ENCODE peak calls at places on chromosomes 1 and 21, in six cellular contexts. Y, W, V, F, I and D are unnamed samples.

GRCh38 chr1:161727343-161727924 is 6.1 kb downstream of the FCRLB start:
- DNase-seq in Y (no peak), I (peak), W (no peak), F (no peak), V (no peak), D (no peak)

GRCh38 chr1:16888806-16889178 is 7.0 kb upstream of the RNU1-2 start:
- DNase-seq in I (no peak), W (no peak), Y (no peak), F (peak), V (peak), D (no peak)

GRCh38 chr1:225662155-225662554 is 9.2 kb upstream of the ENAH start:
- DNase-seq in F (no peak), V (no peak), Y (no peak), W (no peak), I (no peak), D (no peak)

GRCh38 chr1:213714645-213715044 is 273.1 kb upstream of the PROX1 start:
- DNase-seq in V (no peak), Y (no peak), F (no peak), W (no peak), I (no peak), D (no peak)

GRCh38 chr1:211625040-211625439 is 46.1 kb upstream of the SLC30A1 start:
- DNase-seq in F (peak), I (peak), Y (no peak), W (peak), V (no peak), D (no peak)

GRCh38 chr21:46154155-46154954 is 1.0 kb downstream of the FTCD start:
- DNase-seq in Y (peak), F (peak), I (peak), W (no peak), V (no peak), D (no peak)

GRCh38 chr1:176540428-176540827 is 77.5 kb downstream of the PAPPA2 start:
- DNase-seq in F (no peak), V (no peak), Y (no peak), I (no peak), W (no peak), D (no peak)

GRCh38 chr1:226680653-226681052 is 58.4 kb downstream of the ITPKB start:
- DNase-seq in W (no peak), I (no peak), F (no peak), Y (no peak), V (no peak), D (peak)

GRCh38 chr1:15605398-15606080 is 11.7 kb upstream of the DDI2 start:
- DNase-seq in W (no peak), Y (no peak), I (no peak), V (no peak), F (no peak), D (no peak)

GRCh38 chr1:16446116-16446515 is 5.6 kb downstream of the NECAP2 start:
- DNase-seq in F (no peak), Y (no peak), V (no peak), I (no peak), W (no peak), D (no peak)

GRCh38 chr1:246681822-246682221 is 42.4 kb upstream of the SCCPDH start:
- DNase-seq in W (no peak), I (no peak), F (no peak), V (no peak), Y (no peak), D (no peak)

GRCh38 chr1:6094801-6095505 is 49.3 kb downstream of the KCNAB2 start:
- DNase-seq in W (no peak), V (no peak), I (no peak), Y (no peak), F (no peak), D (no peak)

GRCh38 chr1:211478376-211478775 is 13.6 kb downstream of the RD3 start:
- DNase-seq in I (no peak), F (no peak), V (no peak), W (no peak), Y (no peak), D (no peak)

GRCh38 chr1:68197891-68198290 is 34.4 kb downstream of the WLS start:
- DNase-seq in F (no peak), Y (no peak), V (peak), I (no peak), W (no peak), D (no peak)

GRCh38 chr1:227369102-227369760 is 50.9 kb upstream of the CDC42BPA start:
- DNase-seq in V (no peak), I (no peak), W (peak), F (no peak), Y (no peak), D (no peak)

GRCh38 chr1:203572134-203572625 is 54.5 kb upstream of the ATP2B4 start:
- DNase-seq in I (no peak), Y (no peak), W (peak), V (no peak), F (no peak), D (no peak)

GRCh38 chr1:18091660-18092446 is 15.7 kb upstream of the IGSF21 start:
- DNase-seq in V (no peak), I (no peak), W (no peak), F (peak), Y (peak), D (no peak)

GRCh38 chr1:200302192-200302892 is 107.5 kb downstream of the ZNF281 start:
- DNase-seq in F (no peak), W (no peak), I (peak), V (peak), Y (no peak), D (no peak)

GRCh38 chr1:162091681-162092524 is 22.4 kb downstream of the NOS1AP start:
- DNase-seq in Y (no peak), I (no peak), V (no peak), W (no peak), F (no peak), D (no peak)

GRCh38 chr1:185926562-185926961 is 192.4 kb downstream of the HMCN1 start:
- DNase-seq in I (no peak), W (no peak), Y (no peak), V (no peak), F (no peak), D (no peak)

GRCh38 chr1:182215797-182216196 is 154.3 kb upstream of the ZNF648 start:
- DNase-seq in F (no peak), Y (no peak), I (no peak), V (no peak), W (no peak), D (no peak)

GRCh38 chr1:202998836-202999750 is 8.1 kb upstream of the TMEM183A start:
- DNase-seq in W (peak), Y (peak), I (peak), F (peak), V (peak), D (no peak)

GRCh38 chr1:32249831-32250525 is 1.1 kb upstream of the LCK start:
- DNase-seq in I (peak), W (peak), Y (peak), V (no peak), F (peak), D (peak)

GRCh38 chr1:17611991-17612390 is 72.5 kb downstream of the ARHGEF10L start:
- DNase-seq in F (no peak), I (no peak), Y (no peak), W (no peak), V (no peak), D (no peak)

GRCh38 chr1:12148160-12148957 is 18.4 kb upstream of the TNFRSF1B start:
- DNase-seq in W (no peak), F (peak), V (no peak), I (peak), Y (no peak), D (no peak)

GRCh38 chr1:212951058-212951923 is 950 bp downstream of the VASH2 start:
- DNase-seq in V (no peak), I (no peak), W (no peak), Y (no peak), F (no peak), D (no peak)

GRCh38 chr1:54803761-54804470 is 2.8 kb upstream of the TTC22 start:
- DNase-seq in F (peak), V (no peak), I (peak), W (no peak), Y (no peak), D (no peak)

GRCh38 chr1:223313415-223313754 is 50.6 kb downstream of the SUSD4 start:
- DNase-seq in V (no peak), Y (no peak), F (no peak), I (no peak), W (no peak), D (no peak)

GRCh38 chr1:229579101-229579651 is 20.7 kb upstream of the ABCB10 start:
- DNase-seq in Y (no peak), V (no peak), I (no peak), F (peak), W (no peak), D (no peak)

GRCh38 chr1:216937491-216937890 is 214.3 kb upstream of the ESRRG start:
- DNase-seq in V (no peak), W (no peak), I (no peak), F (no peak), Y (no peak), D (no peak)

GRCh38 chr1:227924168-227924837 is 23.4 kb downstream of the WNT9A start:
- DNase-seq in V (no peak), W (no peak), I (no peak), Y (no peak), F (no peak), D (no peak)

GRCh38 chr1:223712856-223713494 is 636 bp downstream of the CAPN2 start:
- DNase-seq in W (peak), V (no peak), F (no peak), Y (peak), I (peak), D (no peak)

GRCh38 chr21:15207231-15207630 is 142.4 kb upstream of the NRIP1 start:
- DNase-seq in I (no peak), W (no peak), Y (no peak), V (no peak), F (no peak), D (no peak)

GRCh38 chr1:26158271-26159112 is at the start of gene FAM110D:
- DNase-seq in Y (peak), F (no peak), V (no peak), I (no peak), W (peak), D (peak)

GRCh38 chr1:116677474-116678062 is 10.0 kb upstream of the IGSF3 start:
- DNase-seq in Y (no peak), I (no peak), W (no peak), F (no peak), V (no peak), D (no peak)

GRCh38 chr1:19661721-19662228 is 2.9 kb upstream of the HTR6 start:
- DNase-seq in V (no peak), I (no peak), F (no peak), W (no peak), Y (no peak), D (no peak)

GRCh38 chr1:167936930-167937708 is at the start of gene MPC2:
- DNase-seq in I (peak), V (peak), Y (peak), F (peak), W (peak), D (peak)

GRCh38 chr1:180070286-180070685 is 84.4 kb upstream of the QSOX1 start:
- DNase-seq in V (no peak), F (no peak), Y (no peak), W (no peak), I (no peak), D (no peak)

GRCh38 chr1:1360511-1361169 is 2.3 kb upstream of the MXRA8 start:
- DNase-seq in V (no peak), F (no peak), W (no peak), Y (peak), I (peak), D (peak)

GRCh38 chr1:65147424-65148177 is 402 bp upstream of the AK4 start:
- DNase-seq in V (no peak), Y (no peak), W (peak), F (no peak), I (peak), D (peak)

GRCh38 chr1:29903767-29904166 is 667.4 kb downstream of the PTPRU start:
- DNase-seq in I (no peak), F (no peak), Y (no peak), W (no peak), V (no peak), D (no peak)

GRCh38 chr1:29896791-29897725 is 660.7 kb downstream of the PTPRU start:
- DNase-seq in V (no peak), Y (no peak), I (no peak), F (no peak), W (no peak), D (no peak)

GRCh38 chr1:29901618-29902017 is 665.3 kb downstream of the PTPRU start:
- DNase-seq in Y (no peak), W (no peak), V (no peak), I (no peak), F (no peak), D (no peak)

GRCh38 chr1:29900086-29900485 is 663.8 kb downstream of the PTPRU start:
- DNase-seq in Y (no peak), W (no peak), I (no peak), F (no peak), V (no peak), D (no peak)

GRCh38 chr1:29900727-29901126 is 664.4 kb downstream of the PTPRU start:
- DNase-seq in I (no peak), F (no peak), W (no peak), V (no peak), Y (peak), D (no peak)
- TF ChIP-seq POLR2A in I (no peak), F (no peak), W (no peak), V (no peak), Y (no peak), D (no peak)

GRCh38 chr1:112618114-112618720 is 724 bp downstream of the ST7L start:
- DNase-seq in Y (no peak), W (peak), V (no peak), F (no peak), I (no peak), D (no peak)
- TF ChIP-seq POLR2A in Y (peak), W (no peak), V (no peak), F (no peak), I (peak), D (no peak)

DNA sequence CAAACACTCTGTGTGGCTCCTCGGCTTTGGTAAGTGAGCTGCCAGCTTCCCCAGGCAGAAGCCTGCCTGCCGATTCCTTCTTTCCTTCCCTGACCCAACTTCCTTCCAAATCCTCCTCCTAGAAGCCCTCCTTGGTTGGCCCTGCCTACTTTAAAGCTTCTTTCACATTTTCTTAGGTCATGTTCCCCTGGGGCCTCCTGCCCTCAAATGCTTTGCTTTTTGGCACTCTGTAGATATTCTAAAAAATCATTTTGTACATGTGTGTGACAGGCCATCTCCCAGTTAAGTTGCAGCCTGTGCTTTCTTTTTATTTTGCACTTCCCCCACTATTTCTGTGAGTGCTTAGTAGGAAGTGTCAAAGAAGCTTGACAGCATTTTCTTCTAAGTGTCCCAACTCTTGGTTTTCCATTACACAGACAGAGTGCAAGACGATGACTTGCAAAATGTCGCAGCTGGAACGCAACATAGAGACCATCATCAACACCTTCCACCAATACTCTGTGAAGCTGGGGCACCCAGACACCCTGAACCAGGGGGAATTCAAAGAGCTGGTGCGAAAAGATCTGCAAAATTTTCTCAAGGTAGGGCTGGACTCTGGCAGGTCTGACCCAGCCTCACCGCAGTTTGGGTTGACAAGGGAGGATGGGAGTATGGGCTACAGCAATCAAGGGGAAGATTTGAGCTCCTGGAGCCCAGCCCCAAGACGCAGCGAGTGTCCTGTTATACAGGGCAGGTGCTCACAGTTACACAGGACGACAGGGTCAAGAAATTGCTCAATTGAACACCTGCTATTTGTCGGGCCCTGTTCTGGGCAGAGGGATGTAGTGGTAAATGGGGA is at the start of gene S100A9:
- DNase-seq in V (no peak), F (no peak), W (no peak), Y (no peak), I (no peak), D (peak)
- TF ChIP-seq POLR2A in V (no peak), F (no peak), W (no peak), Y (peak), I (no peak), D (no peak)

GRCh38 chr1:29180497-29181412 is 945 bp downstream of the SRSF4 start:
- DNase-seq in F (no peak), V (no peak), Y (no peak), I (no peak), W (no peak), D (no peak)

GRCh38 chr1:29179641-29180184 is 2.0 kb downstream of the SRSF4 start:
- DNase-seq in V (no peak), F (no peak), Y (no peak), I (no peak), W (peak), D (no peak)

GRCh38 chr1:29177022-29177705 is 4.5 kb downstream of the SRSF4 start:
- DNase-seq in I (no peak), Y (no peak), F (no peak), W (no peak), V (no peak), D (no peak)

GRCh38 chr1:29183287-29183686 is 1.6 kb upstream of the SRSF4 start:
- DNase-seq in W (no peak), I (no peak), Y (no peak), F (no peak), V (no peak), D (no peak)

DNA sequence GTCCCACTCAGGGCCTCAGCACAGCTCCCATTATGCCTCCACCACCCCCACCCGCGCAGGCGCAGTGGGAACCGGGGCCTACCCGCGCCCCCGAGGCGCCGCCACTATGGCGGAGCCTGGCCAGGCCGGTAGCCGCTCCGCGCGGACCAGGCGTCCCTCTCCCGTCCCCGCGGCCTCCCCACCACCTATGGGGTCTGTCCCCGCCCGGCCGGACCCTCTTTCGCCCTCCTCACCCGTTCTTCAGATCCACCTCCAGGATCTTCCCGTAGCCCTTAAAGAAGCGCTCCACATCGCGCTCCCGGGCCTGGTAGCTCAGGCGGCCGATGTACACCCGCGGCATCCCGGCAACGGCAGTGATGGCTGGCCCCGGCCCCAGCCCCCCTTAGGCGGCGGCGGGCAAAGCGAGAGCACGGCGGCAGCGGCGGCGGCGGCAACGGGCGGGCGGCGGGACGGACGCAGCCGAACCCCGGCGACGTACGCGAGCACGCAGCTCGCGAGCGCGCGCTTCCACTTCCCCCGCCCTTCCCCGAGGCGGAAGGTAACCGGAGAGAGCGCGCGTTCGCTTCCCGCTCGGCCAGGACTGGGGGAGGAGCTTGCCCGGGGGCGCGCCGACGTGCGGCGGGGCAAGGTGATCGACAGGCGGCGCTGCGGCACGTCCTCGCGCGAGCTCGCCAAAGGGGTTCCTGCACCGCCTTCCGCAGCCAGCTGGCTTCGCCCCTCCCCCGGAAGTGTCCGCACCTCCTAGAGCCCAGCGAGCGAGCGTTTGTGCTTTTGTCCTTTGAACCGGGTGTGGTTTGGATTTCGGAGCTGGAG is at the start of gene SRSF4:
- DNase-seq in I (peak), F (peak), V (peak), Y (peak), W (peak), D (peak)
- TF ChIP-seq POLR2A in I (peak), F (peak), V (peak), Y (peak), W (peak), D (peak)

GRCh38 chr1:155172732-155173477 is at the start of gene KRTCAP2:
- DNase-seq in V (peak), F (peak), Y (peak), W (peak), I (peak), D (peak)
- TF ChIP-seq POLR2A in V (peak), F (no peak), Y (no peak), W (peak), I (peak), D (peak)

GRCh38 chr1:92961131-92961895 is at the start of gene DIPK1A:
- DNase-seq in F (peak), I (peak), V (peak), Y (peak), W (peak), D (peak)
- TF ChIP-seq POLR2A in F (peak), I (peak), V (peak), Y (peak), W (peak), D (peak)

DNA sequence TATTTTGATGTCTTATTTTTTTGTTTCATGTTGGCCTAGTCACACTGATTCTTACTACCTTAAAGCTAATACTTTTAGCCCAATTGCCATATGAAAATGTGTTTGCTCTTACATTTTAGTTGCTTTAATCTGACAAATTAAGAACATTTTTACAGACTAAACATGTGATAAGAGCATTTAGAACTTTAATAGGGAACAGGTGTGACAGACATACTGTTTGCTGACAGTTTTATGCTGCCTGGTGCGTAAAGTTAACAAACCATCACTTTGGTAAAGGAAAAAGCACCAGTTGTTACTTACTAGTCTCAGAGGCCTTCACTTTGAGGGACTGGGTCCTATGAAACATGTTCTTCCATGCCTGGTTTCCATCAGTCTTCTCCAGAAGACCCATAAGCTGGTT is 14.7 kb downstream of the CMPK1 start:
- DNase-seq in V (no peak), F (no peak), W (no peak), Y (no peak), I (no peak), D (no peak)
- TF ChIP-seq POLR2A in V (no peak), F (no peak), W (no peak), Y (no peak), I (no peak), D (no peak)